ENCODE peak calls at places on chromosomes 7 and 10, in six cellular contexts. D, G, L, N, J and Q are unnamed samples.

GRCh38 chr7:149783386-149784250 is 10.2 kb upstream of the ZNF467 start:
- DNase-seq in D (no peak), J (no peak), G (no peak), N (no peak), L (no peak), Q (no peak)

GRCh38 chr10:80457554-80458262 is 3.6 kb downstream of the TSPAN14 start:
- DNase-seq in N (no peak), L (no peak), J (no peak), G (no peak), D (no peak), Q (no peak)

GRCh38 chr10:62323751-62324150 is 50.4 kb upstream of the ZNF365 start:
- DNase-seq in L (no peak), D (no peak), J (no peak), G (no peak), N (no peak), Q (no peak)

GRCh38 chr10:72490951-72491350 is 134.9 kb downstream of the MICU1 start:
- DNase-seq in D (no peak), G (no peak), L (no peak), J (no peak), N (peak; percentile 14), Q (no peak)

GRCh38 chr7:135918134-135918533 is 59.0 kb downstream of the MTPN start:
- DNase-seq in G (no peak), J (no peak), D (no peak), N (no peak), L (no peak), Q (no peak)

GRCh38 chr10:78109210-78109609 is 75.5 kb downstream of the RPS24 start:
- DNase-seq in N (no peak), L (no peak), G (no peak), J (no peak), D (no peak), Q (no peak)

GRCh38 chr7:104231054-104232046 is 23.5 kb upstream of the ORC5 start:
- DNase-seq in D (peak; percentile 56), J (no peak), G (peak; percentile 56), N (peak; percentile 54), L (no peak), Q (peak; percentile 34)

GRCh38 chr7:155259791-155260497 is 37.7 kb upstream of the INSIG1 start:
- DNase-seq in J (no peak), D (no peak), N (no peak), G (no peak), L (no peak), Q (no peak)

GRCh38 chr10:122845783-122846332 is at the start of gene CUZD1:
- DNase-seq in G (no peak), L (no peak), J (no peak), N (no peak), D (no peak), Q (no peak)

GRCh38 chr10:132532784-132533560 is 4.6 kb upstream of the INPP5A start:
- DNase-seq in D (peak; percentile 32), J (no peak), N (peak; percentile 92), G (peak; percentile 91), L (no peak), Q (no peak)

GRCh38 chr7:155463114-155463811 is 5.3 kb downstream of the EN2 start:
- DNase-seq in J (no peak), D (no peak), L (no peak), G (no peak), N (no peak), Q (no peak)

GRCh38 chr7:155792315-155792960 is 19.8 kb downstream of the SHH start:
- DNase-seq in N (no peak), J (no peak), L (no peak), D (no peak), G (no peak), Q (no peak)

GRCh38 chr10:49350856-49351532 is 44.9 kb downstream of the DRGX start:
- DNase-seq in G (no peak), N (no peak), J (peak; percentile 43), D (no peak), L (no peak), Q (no peak)

GRCh38 chr7:116576350-116577319 is 51.8 kb downstream of the CAV1 start:
- DNase-seq in L (no peak), G (peak; percentile 74), D (peak; percentile 67), N (peak; percentile 93), J (no peak), Q (no peak)

GRCh38 chr10:132270721-132271457 is 36.9 kb downstream of the STK32C start:
- DNase-seq in D (no peak), G (no peak), L (no peak), N (no peak), J (no peak), Q (no peak)

GRCh38 chr10:76119515-76119914 is 688.1 kb downstream of the LRMDA start:
- DNase-seq in J (no peak), N (peak; percentile 56), D (no peak), L (no peak), G (no peak), Q (no peak)

GRCh38 chr7:2729893-2730716 is 42.1 kb downstream of the AMZ1 start:
- DNase-seq in N (no peak), J (peak; percentile 72), D (no peak), G (no peak), L (peak; percentile 48), Q (no peak)

GRCh38 chr10:121453160-121453559 is 145.1 kb downstream of the FGFR2 start:
- DNase-seq in G (no peak), L (no peak), D (no peak), N (no peak), J (no peak), Q (no peak)

DNA sequence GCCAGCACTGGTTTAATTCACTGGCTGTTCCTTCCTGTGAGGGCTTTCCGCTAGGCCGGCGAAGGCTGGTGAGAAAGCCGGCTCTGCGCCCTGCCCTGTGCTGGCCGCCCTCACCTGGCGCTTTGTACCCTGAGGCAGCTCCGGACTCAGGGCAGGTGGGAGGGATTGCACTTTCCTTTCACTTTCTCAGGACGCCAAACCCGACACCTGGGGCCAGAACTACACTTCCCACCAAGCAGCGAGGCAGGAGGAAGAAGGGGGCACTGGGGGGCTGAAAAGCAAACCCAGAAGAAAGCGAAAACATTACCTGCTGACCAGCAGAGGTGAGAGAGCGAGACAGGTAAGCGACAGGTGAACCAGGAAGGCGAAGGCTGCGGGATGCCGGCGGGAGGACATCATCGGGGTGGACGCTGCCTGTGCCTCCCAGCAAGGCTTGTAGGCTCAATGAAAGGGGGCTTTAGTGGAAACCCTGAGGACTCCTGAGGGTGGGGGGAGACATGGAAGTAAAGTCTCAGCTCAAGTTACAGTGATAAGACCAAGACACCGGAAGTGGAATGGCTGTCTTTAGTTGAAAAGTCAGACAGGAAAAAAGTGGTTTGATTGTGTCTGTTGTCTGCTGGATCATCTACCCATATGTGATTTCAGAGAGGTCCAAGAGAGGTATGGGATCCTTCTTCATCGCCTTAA is at the start of gene RAB19:
- DNase-seq in G (peak; percentile 22), D (no peak), N (no peak), J (no peak), L (no peak), Q (peak; percentile 52)
- H3K27ac ChIP-seq in G (no peak within 1 kb of the TSS), D (no peak within 1 kb of the TSS), N (no peak within 1 kb of the TSS), J (no peak within 1 kb of the TSS), L (no peak within 1 kb of the TSS), Q (peak within 1 kb of the TSS; percentile 63)

DNA sequence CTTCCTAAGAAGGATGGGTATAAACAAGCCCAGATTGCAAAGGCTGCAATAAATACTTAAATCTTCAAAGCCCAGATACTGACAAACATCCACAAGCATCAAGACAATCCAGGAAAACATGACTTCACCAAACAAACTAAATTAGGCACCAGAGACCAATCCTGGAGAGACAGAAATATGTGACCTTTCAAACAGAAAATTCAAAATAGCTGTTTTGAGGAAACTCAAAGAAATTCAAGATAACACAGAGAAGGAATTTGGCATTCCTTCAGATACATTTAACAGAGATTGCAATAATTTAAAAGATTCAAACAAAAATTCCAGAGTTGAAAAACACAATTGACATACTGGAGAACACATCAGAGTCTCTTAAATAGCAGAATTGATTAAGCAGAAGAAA is 23.0 kb downstream of the GSDME start:
- DNase-seq in G (no peak), D (no peak), J (no peak), L (no peak), N (no peak), Q (no peak)
- H3K27ac ChIP-seq in G (no peak overlapping the region), D (peak overlapping the region; percentile 89), J (no peak overlapping the region), L (no peak overlapping the region), N (no peak overlapping the region), Q (no peak overlapping the region)

GRCh38 chr7:151126500-151127137 is 40.3 kb downstream of the AGAP3 start:
- DNase-seq in L (no peak), G (no peak), J (no peak), N (no peak), D (no peak), Q (no peak)
- H3K27ac ChIP-seq in L (no peak overlapping the region), G (peak overlapping the region; percentile 17), J (no peak overlapping the region), N (no peak overlapping the region), D (no peak overlapping the region), Q (no peak overlapping the region)

GRCh38 chr7:15439853-15440252 is 122.0 kb downstream of the AGMO start:
- DNase-seq in L (no peak), D (no peak), J (no peak), G (no peak), N (no peak), Q (no peak)

GRCh38 chr7:15446280-15446679 is 115.5 kb downstream of the AGMO start:
- DNase-seq in L (no peak), D (no peak), J (no peak), G (no peak), N (no peak), Q (no peak)

GRCh38 chr7:15441915-15442314 is 119.9 kb downstream of the AGMO start:
- DNase-seq in L (no peak), D (no peak), G (no peak), J (no peak), N (no peak), Q (no peak)

DNA sequence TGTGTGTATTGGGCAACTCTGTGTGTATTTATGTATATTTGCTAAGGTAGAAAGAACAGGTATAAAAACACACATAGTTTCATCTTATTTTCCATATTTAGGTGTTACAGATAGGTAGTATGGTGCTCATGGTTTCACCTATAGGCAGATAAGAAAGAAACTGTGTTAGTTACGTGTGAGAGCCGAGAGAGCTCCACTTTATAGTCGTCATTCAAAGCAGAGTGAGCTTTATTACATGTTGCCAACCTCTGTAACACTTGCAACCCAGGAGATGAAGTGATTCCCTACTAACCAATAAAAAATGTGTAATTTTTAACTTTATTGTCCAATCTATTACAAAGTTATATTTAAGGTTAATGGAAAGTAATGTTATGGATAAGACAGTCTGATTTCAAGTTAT is 121.3 kb downstream of the AGMO start:
- DNase-seq in D (no peak), L (no peak), N (no peak), G (no peak), J (no peak), Q (no peak)
- H3K27ac ChIP-seq in D (no peak overlapping the region), L (no peak overlapping the region), N (no peak overlapping the region), G (no peak overlapping the region), J (no peak overlapping the region), Q (no peak overlapping the region)